ENCODE peak calls at places on chromosome 12, in nine cellular contexts. M is memory B cell; F is activated naive CD4-positive, alpha-beta T cell; W is NCI-H1105; N is EL; T is NAMALWA; H is T follicular helper cell; K is IMR-90; U is central memory CD4-positive, alpha-beta T cell. E is an unnamed sample.

GRCh38 chr12:103705927-103706326 is 118.9 kb downstream of the STAB2 start:
- DNase-seq in M (no peak), F (no peak), W (no peak), N (no peak), T (peak), H (no peak), K (no peak), U (no peak), E (no peak)

GRCh38 chr12:1504304-1505150 is 89.9 kb downstream of the FBXL14 start:
- DNase-seq in M (no peak), F (no peak), W (no peak), N (no peak), T (no peak), H (no peak), K (no peak), U (no peak), E (no peak)

GRCh38 chr12:14972816-14973215 is at the start of gene PDE6H:
- DNase-seq in M (no peak), F (no peak), W (no peak), N (no peak), T (no peak), H (no peak), K (no peak), U (no peak), E (no peak)

GRCh38 chr12:121295746-121296617 is 527 bp downstream of the CAMKK2 start:
- DNase-seq in M (no peak), F (no peak), W (no peak), N (peak), T (peak), H (no peak), K (no peak), U (peak), E (no peak)

GRCh38 chr12:29053567-29053966 is 95.5 kb upstream of the FAR2 start:
- DNase-seq in M (no peak), F (no peak), W (no peak), N (no peak), T (peak), H (no peak), K (no peak), U (no peak), E (no peak)

GRCh38 chr12:82972624-82973023 is 285.9 kb downstream of the TMTC2 start:
- DNase-seq in M (no peak), F (no peak), W (no peak), N (no peak), T (no peak), H (no peak), K (no peak), U (no peak), E (no peak)

GRCh38 chr12:76194724-76195123 is 110.2 kb upstream of the NAP1L1 start:
- DNase-seq in M (no peak), F (no peak), W (no peak), N (no peak), T (no peak), H (no peak), K (no peak), U (no peak), E (no peak)

GRCh38 chr12:131536337-131536736 is 174.6 kb upstream of the SFSWAP start:
- DNase-seq in M (no peak), F (no peak), W (no peak), N (no peak), T (no peak), H (no peak), K (no peak), U (peak), E (no peak)

GRCh38 chr12:93570552-93571359 is 1.7 kb upstream of the SOCS2 start:
- DNase-seq in M (peak), F (peak), W (peak), N (peak), T (no peak), H (peak), K (peak), U (peak), E (peak)

GRCh38 chr12:96457191-96457930 is 32.0 kb upstream of the CFAP54 start:
- DNase-seq in M (no peak), F (no peak), W (no peak), N (no peak), T (no peak), H (no peak), K (no peak), U (no peak), E (no peak)

GRCh38 chr12:99427104-99427503 is 220.4 kb upstream of the GARIN6 start:
- DNase-seq in M (no peak), F (no peak), W (no peak), N (no peak), T (peak), H (no peak), K (no peak), U (no peak), E (no peak)

GRCh38 chr12:479161-479560 is 19.4 kb downstream of the B4GALNT3 start:
- DNase-seq in M (no peak), F (no peak), W (no peak), N (no peak), T (no peak), H (no peak), K (no peak), U (no peak), E (no peak)

GRCh38 chr12:71057330-71057729 is 100.5 kb downstream of the TSPAN8 start:
- DNase-seq in M (no peak), F (no peak), W (peak), N (no peak), T (peak), H (no peak), K (no peak), U (no peak), E (no peak)

GRCh38 chr12:110704750-110705149 is 15.8 kb upstream of the HVCN1 start:
- DNase-seq in M (no peak), F (no peak), W (no peak), N (no peak), T (no peak), H (no peak), K (no peak), U (no peak), E (no peak)

GRCh38 chr12:70177637-70178036 is 65.6 kb upstream of the CNOT2 start:
- DNase-seq in M (no peak), F (no peak), W (no peak), N (no peak), T (no peak), H (no peak), K (no peak), U (no peak), E (no peak)

GRCh38 chr12:103036581-103037214 is 79.2 kb downstream of the ASCL1 start:
- DNase-seq in M (no peak), F (no peak), W (no peak), N (no peak), T (no peak), H (no peak), K (no peak), U (no peak), E (no peak)

GRCh38 chr12:3077572-3078081 is 448 bp downstream of the TSPAN9 start:
- DNase-seq in M (peak), F (no peak), W (no peak), N (peak), T (peak), H (no peak), K (peak), U (peak), E (no peak)

GRCh38 chr12:105233045-105233905 is 2.7 kb downstream of the APPL2 start:
- DNase-seq in M (no peak), F (no peak), W (no peak), N (no peak), T (no peak), H (no peak), K (no peak), U (no peak), E (no peak)

GRCh38 chr12:39807043-39807442 is 187.4 kb upstream of the ABCD2 start:
- DNase-seq in M (no peak), F (no peak), W (no peak), N (peak), T (peak), H (no peak), K (no peak), U (no peak), E (no peak)

GRCh38 chr12:9133243-9133938 is 17.7 kb upstream of the A2M start:
- DNase-seq in M (no peak), F (no peak), W (no peak), N (no peak), T (no peak), H (no peak), K (no peak), U (no peak), E (peak)

GRCh38 chr12:123058980-123059379 is 78.5 kb downstream of the ARL6IP4 start:
- DNase-seq in M (no peak), F (no peak), W (no peak), N (peak), T (no peak), H (no peak), K (peak), U (no peak), E (no peak)

GRCh38 chr12:86663691-86664090 is 407.5 kb upstream of the MGAT4C start:
- DNase-seq in M (no peak), F (no peak), W (peak), N (peak), T (no peak), H (no peak), K (no peak), U (no peak), E (no peak)

GRCh38 chr12:11959117-11959823 is 111.5 kb upstream of the BCL2L14 start:
- DNase-seq in M (no peak), F (no peak), W (no peak), N (no peak), T (no peak), H (no peak), K (peak), U (no peak), E (no peak)

GRCh38 chr12:26867084-26867483 is 34.1 kb upstream of the ITPR2 start:
- DNase-seq in M (no peak), F (no peak), W (no peak), N (no peak), T (no peak), H (no peak), K (no peak), U (no peak), E (no peak)

GRCh38 chr12:12744556-12745305 is 27.6 kb downstream of the CDKN1B start:
- DNase-seq in M (no peak), F (no peak), W (no peak), N (no peak), T (no peak), H (no peak), K (no peak), U (no peak), E (no peak)